ENCODE peak calls at places on chromosome 13, in eight cellular contexts. S is CD4-positive, alpha-beta memory T cell; V is stimulated activated CD4-positive, alpha-beta T cell treated with anti-CD3 and anti-CD28 coated beads, Interleukin-15, amount 100 ng/mL, for 1 hour; Q is pancreas; Z is AG10803; L is IMR-90; F is nephron progenitor cell; Y is activated naive CD8-positive, alpha-beta T cell treated with anti-CD3 and anti-CD28 coated beads, Interleukin-2, amount 10 ng/mL, durations not matched to agents 7 days and 5 days. C is an unnamed sample.

GRCh38 chr13:19266979-19267378 is 85.4 kb upstream of the TUBA3C start:
- DNase-seq in S (no peak), V (no peak), Q (no peak), Z (no peak), L (no peak), F (no peak), Y (no peak), C (no peak)

GRCh38 chr13:46630419-46631183 is 77.6 kb downstream of the LRCH1 start:
- DNase-seq in S (no peak), V (no peak), Q (no peak), Z (no peak), L (no peak), F (no peak), Y (no peak), C (no peak)

GRCh38 chr13:45242070-45242469 is 41.2 kb upstream of the KCTD4 start:
- DNase-seq in S (no peak), V (no peak), Q (no peak), Z (peak; percentile 52), L (peak; percentile 53), F (no peak), Y (no peak), C (peak; percentile 45)

GRCh38 chr13:50626031-50626643 is 217.4 kb downstream of the DLEU7 start:
- DNase-seq in S (no peak), V (no peak), Q (no peak), Z (peak; percentile 78), L (no peak), F (no peak), Y (no peak), C (no peak)

GRCh38 chr13:48567521-48568331 is 34.8 kb upstream of the RCBTB2 start:
- DNase-seq in S (no peak), V (no peak), Q (no peak), Z (peak; percentile 38), L (no peak), F (no peak), Y (no peak), C (peak; percentile 68)

GRCh38 chr13:111139452-111139851 is 24.3 kb downstream of the ARHGEF7 start:
- DNase-seq in S (no peak), V (no peak), Q (no peak), Z (no peak), L (no peak), F (no peak), Y (no peak), C (no peak)

GRCh38 chr13:113350065-113350937 is 13.6 kb downstream of the GRTP1 start:
- DNase-seq in S (no peak), V (no peak), Q (no peak), Z (no peak), L (no peak), F (no peak), Y (no peak), C (no peak)

GRCh38 chr13:22618002-22618401 is 562.8 kb upstream of the SGCG start:
- DNase-seq in S (no peak), V (no peak), Q (no peak), Z (no peak), L (no peak), F (no peak), Y (no peak), C (no peak)

GRCh38 chr13:99415851-99416331 is 85.4 kb upstream of the TM9SF2 start:
- DNase-seq in S (no peak), V (no peak), Q (no peak), Z (no peak), L (no peak), F (no peak), Y (no peak), C (no peak)

GRCh38 chr13:60047943-60048342 is 115.8 kb downstream of the DIAPH3 start:
- DNase-seq in S (no peak), V (no peak), Q (no peak), Z (no peak), L (peak; percentile 25), F (no peak), Y (no peak), C (no peak)

GRCh38 chr13:110023729-110024645 is 237.6 kb upstream of the IRS2 start:
- DNase-seq in S (no peak), V (no peak), Q (peak; percentile 34), Z (no peak), L (peak; percentile 68), F (no peak), Y (no peak), C (peak; percentile 82)

GRCh38 chr13:111215081-111216047 is 100.3 kb downstream of the ARHGEF7 start:
- DNase-seq in S (no peak), V (no peak), Q (no peak), Z (no peak), L (no peak), F (no peak), Y (no peak), C (no peak)

GRCh38 chr13:101916108-101916757 is 463.8 kb downstream of the ITGBL1 start:
- DNase-seq in S (no peak), V (no peak), Q (peak; percentile 20), Z (no peak), L (no peak), F (peak; percentile 71), Y (peak; percentile 22), C (peak; percentile 8)

GRCh38 chr13:24127116-24127631 is 33.3 kb upstream of the SPATA13 start:
- DNase-seq in S (no peak), V (no peak), Q (no peak), Z (peak; percentile 6), L (peak; percentile 43), F (no peak), Y (no peak), C (no peak)

GRCh38 chr13:35729926-35730627 is 253.6 kb upstream of the MAB21L1 start:
- DNase-seq in S (no peak), V (no peak), Q (no peak), Z (no peak), L (no peak), F (no peak), Y (no peak), C (no peak)

GRCh38 chr13:32038353-32038752 is 6.8 kb downstream of the FRY start:
- DNase-seq in S (no peak), V (no peak), Q (no peak), Z (no peak), L (no peak), F (no peak), Y (no peak), C (no peak)

GRCh38 chr13:107867701-107868661 is 347.4 kb downstream of the LIG4 start:
- DNase-seq in S (no peak), V (no peak), Q (peak; percentile 29), Z (no peak), L (peak; percentile 57), F (peak; percentile 70), Y (peak; percentile 30), C (peak; percentile 34)

GRCh38 chr13:43110036-43110435 is 86.7 kb downstream of the DNAJC15 start:
- DNase-seq in S (no peak), V (no peak), Q (no peak), Z (no peak), L (no peak), F (no peak), Y (no peak), C (no peak)

GRCh38 chr13:67416047-67416925 is 186.2 kb upstream of the PCDH9 start:
- DNase-seq in S (no peak), V (no peak), Q (peak; percentile 25), Z (peak; percentile 1), L (peak; percentile 29), F (peak; percentile 65), Y (no peak), C (peak; percentile 7)

GRCh38 chr13:21625366-21625765 is 21.4 kb upstream of the MICU2 start:
- DNase-seq in S (peak; percentile 20), V (no peak), Q (no peak), Z (peak; percentile 44), L (peak; percentile 52), F (no peak), Y (no peak), C (peak; percentile 7)

GRCh38 chr13:52651880-52652169 is 811 bp upstream of the SUGT1 start:
- DNase-seq in S (no peak), V (no peak), Q (no peak), Z (no peak), L (no peak), F (no peak), Y (no peak), C (no peak)

GRCh38 chr13:47337781-47338507 is 441.1 kb upstream of the HTR2A start:
- DNase-seq in S (no peak), V (no peak), Q (no peak), Z (peak; percentile 68), L (peak; percentile 90), F (peak; percentile 3), Y (no peak), C (peak; percentile 33)

GRCh38 chr13:66835040-66835628 is 395.0 kb downstream of the PCDH9 start:
- DNase-seq in S (no peak), V (no peak), Q (peak; percentile 61), Z (no peak), L (peak; percentile 18), F (peak; percentile 66), Y (no peak), C (no peak)

GRCh38 chr13:101728615-101729014 is 276.1 kb downstream of the ITGBL1 start:
- DNase-seq in S (no peak), V (no peak), Q (no peak), Z (no peak), L (no peak), F (no peak), Y (no peak), C (no peak)

GRCh38 chr13:44259045-44260042 is 114.3 kb upstream of the SERP2 start:
- DNase-seq in S (peak; percentile 41), V (peak; percentile 21), Q (no peak), Z (peak; percentile 11), L (peak; percentile 66), F (no peak), Y (no peak), C (no peak)

GRCh38 chr13:66665991-66666390 is 564.1 kb downstream of the PCDH9 start:
- DNase-seq in S (no peak), V (no peak), Q (no peak), Z (peak; percentile 81), L (peak; percentile 88), F (peak; percentile 66), Y (no peak), C (peak; percentile 94)

GRCh38 chr13:101661839-101662238 is 209.4 kb downstream of the ITGBL1 start:
- DNase-seq in S (no peak), V (no peak), Q (no peak), Z (no peak), L (no peak), F (no peak), Y (no peak), C (no peak)